ENCODE peak calls at places on chromosomes 16 and 17, in seven cellular contexts. Q is neural progenitor cell, D is HCT116, O is MM.1S, Y is GM23248, U is OCI-LY7, T is SK-N-SH. F is an unnamed sample. For H3K36me3, the result is how much of the 10 kb centered on the place peaks cover.

GRCh38 chr17:73096201-73096600 is 3.7 kb upstream of the SLC39A11 start:
- DNase-seq in Q (no peak), D (no peak), O (no peak), Y (no peak), U (no peak), T (no peak), F (no peak)

GRCh38 chr17:55458977-55459376 is 37.3 kb upstream of the MMD start:
- DNase-seq in Q (no peak), D (peak), O (no peak), Y (peak), U (no peak), T (no peak), F (no peak)

GRCh38 chr16:69127966-69128510 is 4.3 kb downstream of the CHTF8 start:
- DNase-seq in Q (no peak), D (no peak), O (no peak), Y (no peak), U (no peak), T (no peak), F (no peak)

GRCh38 chr16:20383106-20384029 is 21.2 kb downstream of the PDILT start:
- DNase-seq in Q (peak), D (peak), O (peak), Y (peak), U (peak), T (peak), F (peak)

GRCh38 chr16:67387479-67388079 is 5.7 kb downstream of the TPPP3 start:
- DNase-seq in Q (no peak), D (no peak), O (no peak), Y (no peak), U (no peak), T (no peak), F (no peak)

GRCh38 chr17:45430738-45431530 is 1.7 kb downstream of the ARHGAP27 start:
- DNase-seq in Q (peak), D (no peak), O (peak), Y (peak), U (peak), T (no peak), F (peak)

GRCh38 chr17:1746975-1747543 is 4.4 kb downstream of the SERPINF2 start:
- DNase-seq in Q (no peak), D (no peak), O (no peak), Y (no peak), U (no peak), T (no peak), F (peak)

GRCh38 chr16:78896280-78896679 is 704.3 kb downstream of the MAF start:
- DNase-seq in Q (no peak), D (no peak), O (no peak), Y (no peak), U (no peak), T (no peak), F (no peak)

GRCh38 chr17:64155751-64156544 is 26.0 kb upstream of the ERN1 start:
- DNase-seq in Q (peak), D (no peak), O (no peak), Y (peak), U (no peak), T (no peak), F (no peak)

GRCh38 chr17:45972531-45972930 is 26.5 kb upstream of the STH start:
- DNase-seq in Q (no peak), D (no peak), O (no peak), Y (no peak), U (no peak), T (no peak), F (no peak)

GRCh38 chr16:71526111-71526998 is at the start of gene CHST4:
- DNase-seq in Q (peak), D (no peak), O (no peak), Y (peak), U (peak), T (no peak), F (peak)

GRCh38 chr16:88062341-88062861 is 111.2 kb downstream of the BANP start:
- DNase-seq in Q (peak), D (no peak), O (no peak), Y (peak), U (no peak), T (peak), F (peak)

GRCh38 chr16:12901597-12902436 is at the start of gene SHISA9:
- DNase-seq in Q (peak), D (no peak), O (no peak), Y (peak), U (no peak), T (peak), F (peak)

GRCh38 chr16:10961231-10961630 is 16.9 kb downstream of the CLEC16A start:
- DNase-seq in Q (no peak), D (no peak), O (no peak), Y (peak), U (no peak), T (no peak), F (peak)

GRCh38 chr16:87561200-87562105 is 40.9 kb upstream of the JPH3 start:
- DNase-seq in Q (no peak), D (no peak), O (no peak), Y (peak), U (no peak), T (no peak), F (no peak)

GRCh38 chr17:22507823-22508222 is 815.5 kb downstream of the KCNJ18 start:
- DNase-seq in Q (no peak), D (no peak), O (no peak), Y (no peak), U (peak), T (no peak), F (no peak)

GRCh38 chr16:50680556-50680893 is 587 bp downstream of the SNX20 start:
- DNase-seq in Q (no peak), D (no peak), O (no peak), Y (no peak), U (no peak), T (no peak), F (no peak)

GRCh38 chr17:76237859-76238313 is 2.4 kb downstream of the RNF157 start:
- DNase-seq in Q (no peak), D (no peak), O (no peak), Y (peak), U (no peak), T (no peak), F (peak)

GRCh38 chr16:83831451-83831987 is 23.7 kb downstream of the HSBP1 start:
- DNase-seq in Q (no peak), D (no peak), O (no peak), Y (no peak), U (no peak), T (no peak), F (no peak)

GRCh38 chr16:83830091-83830768 is 22.5 kb downstream of the HSBP1 start:
- DNase-seq in Q (no peak), D (no peak), O (no peak), Y (no peak), U (no peak), T (no peak), F (no peak)

GRCh38 chr16:83830769-83831450 is 23.1 kb downstream of the HSBP1 start:
- DNase-seq in Q (no peak), D (no peak), O (no peak), Y (no peak), U (no peak), T (no peak), F (no peak)

GRCh38 chr16:83826146-83826913 is 18.6 kb downstream of the HSBP1 start:
- DNase-seq in Q (peak), D (peak), O (peak), Y (peak), U (peak), T (peak), F (peak)
- H3K27ac ChIP-seq in Q (no peak), D (no peak), O (no peak), Y (no peak), U (no peak), T (no peak), F (peak)

GRCh38 chr17:2844386-2844785 is 48.1 kb downstream of the RAP1GAP2 start:
- DNase-seq in Q (peak), D (no peak), O (no peak), Y (peak), U (no peak), T (no peak), F (peak)
- TF ChIP-seq EZH2phosphoT487 in Q (no peak), D (no peak), O (no peak), Y (no peak), U (no peak), T (no peak), F (no peak)

GRCh38 chr16:14579266-14579665 is 50.8 kb downstream of the PARN start:
- DNase-seq in Q (no peak), D (no peak), O (no peak), Y (no peak), U (no peak), T (no peak), F (no peak)
- H3K36me3 ChIP-seq in Q (under half), D (under half), O (under half), Y (half or more), U (half or more), T (half or more), F (under half)

GRCh38 chr17:58362368-58363014 is 10.5 kb upstream of the SUPT4H1 start:
- DNase-seq in Q (no peak), D (no peak), O (no peak), Y (no peak), U (no peak), T (no peak), F (no peak)
- H3K27ac ChIP-seq in Q (no peak), D (no peak), O (no peak), Y (no peak), U (no peak), T (no peak), F (no peak)

F was measured in hepatocyte.